ENCODE peak calls at places on chromosomes 3 and 15, in four cellular contexts. One of them, this sample, is unnamed.

GRCh38 chr15:93103823-93104222 is 14.8 kb upstream of the RGMA start:
- DNase-seq in amniotic stem cell: no peak
- DNase-seq in HTR-8/SVneo: no peak
- DNase-seq in OCI-M1: no peak
- DNase-seq in this sample: no peak

GRCh38 chr3:112814256-112814655 is 32.4 kb downstream of the CD200R1L start:
- DNase-seq in amniotic stem cell: peak
- DNase-seq in HTR-8/SVneo: peak
- DNase-seq in OCI-M1: peak
- DNase-seq in this sample: peak

GRCh38 chr3:33260104-33260503 is 17.1 kb upstream of the FBXL2 start:
- DNase-seq in OCI-M1: no peak
- DNase-seq in amniotic stem cell: no peak
- DNase-seq in HTR-8/SVneo: no peak
- DNase-seq in this sample: no peak

GRCh38 chr3:183455064-183455463 is 26.6 kb upstream of the MCF2L2 start:
- DNase-seq in OCI-M1: no peak
- DNase-seq in HTR-8/SVneo: no peak
- DNase-seq in amniotic stem cell: no peak
- DNase-seq in this sample: no peak

GRCh38 chr3:87298111-87298718 is 21.8 kb upstream of the POU1F1 start:
- DNase-seq in amniotic stem cell: peak
- DNase-seq in HTR-8/SVneo: peak
- DNase-seq in OCI-M1: peak
- DNase-seq in this sample: no peak

GRCh38 chr3:104556372-104557078 is 810.2 kb upstream of the ALCAM start:
- DNase-seq in HTR-8/SVneo: no peak
- DNase-seq in OCI-M1: peak
- DNase-seq in amniotic stem cell: no peak
- DNase-seq in this sample: no peak

GRCh38 chr15:57762302-57762701 is 55.8 kb downstream of the POLR2M start:
- DNase-seq in OCI-M1: no peak
- DNase-seq in amniotic stem cell: no peak
- DNase-seq in HTR-8/SVneo: no peak
- DNase-seq in this sample: no peak

GRCh38 chr3:69051796-69052566 is at the start of gene TMF1:
- DNase-seq in amniotic stem cell: no peak
- DNase-seq in HTR-8/SVneo: peak
- DNase-seq in OCI-M1: no peak
- DNase-seq in this sample: peak

GRCh38 chr15:39172380-39173281 is 408.2 kb upstream of the THBS1 start:
- DNase-seq in HTR-8/SVneo: no peak
- DNase-seq in amniotic stem cell: no peak
- DNase-seq in OCI-M1: peak
- DNase-seq in this sample: no peak

GRCh38 chr3:138774529-138775253 is 60.0 kb downstream of the PIK3CB start:
- DNase-seq in OCI-M1: peak
- DNase-seq in amniotic stem cell: peak
- DNase-seq in HTR-8/SVneo: peak
- DNase-seq in this sample: peak